ENCODE peak calls at places on chromosome 19, in eight cellular contexts. G is CD8-positive, alpha-beta memory T cell; E is Caco-2; M is CD8-positive, alpha-beta T cell; W is HepG2; K is fibroblast of the aortic adventitia; T is right cardiac atrium; N is A673. J is an unnamed sample.
A peak's percentile ranks its signal among the peaks of the same experiment; 100 is the strongest.

GRCh38 chr19:43354305-43354627 is 780 bp downstream of the CD177 start:
- DNase-seq in G (no peak), E (no peak), M (no peak), W (no peak), K (no peak), T (no peak), N (no peak), J (no peak)

GRCh38 chr19:28823338-28823961 is 389.5 kb downstream of the UQCRFS1 start:
- DNase-seq in G (no peak), E (no peak), M (no peak), W (no peak), K (no peak), T (no peak), N (no peak), J (no peak)

GRCh38 chr19:34259367-34259865 is 5.1 kb downstream of the GARRE1 start:
- DNase-seq in G (no peak), E (no peak), M (no peak), W (no peak), K (peak; percentile 37), T (no peak), N (no peak), J (no peak)

GRCh38 chr19:13781547-13781946 is 7.3 kb downstream of the C19orf53 start:
- DNase-seq in G (no peak), E (no peak), M (no peak), W (no peak), K (peak; percentile 91), T (peak; percentile 88), N (peak; percentile 88), J (peak; percentile 63)

GRCh38 chr19:17861542-17862402 is 2.1 kb downstream of the RPL18A start:
- DNase-seq in G (no peak), E (no peak), M (no peak), W (no peak), K (no peak), T (no peak), N (no peak), J (no peak)

GRCh38 chr19:33879818-33880575 is 83.3 kb downstream of the KCTD15 start:
- DNase-seq in G (no peak), E (no peak), M (no peak), W (no peak), K (no peak), T (peak; percentile 43), N (no peak), J (no peak)

GRCh38 chr19:10808937-10809655 is 26.9 kb downstream of the TMED1 start:
- DNase-seq in G (no peak), E (no peak), M (peak; percentile 20), W (no peak), K (peak; percentile 43), T (no peak), N (no peak), J (no peak)

GRCh38 chr19:17737690-17738153 is 13.6 kb upstream of the FCHO1 start:
- DNase-seq in G (no peak), E (no peak), M (no peak), W (no peak), K (peak; percentile 14), T (no peak), N (no peak), J (no peak)

GRCh38 chr19:55253842-55254624 is 4.8 kb downstream of the PPP6R1 start:
- DNase-seq in G (peak; percentile 55), E (no peak), M (peak; percentile 68), W (no peak), K (no peak), T (no peak), N (no peak), J (no peak)

GRCh38 chr19:23440791-23441190 is 45.5 kb upstream of the ZNF91 start:
- DNase-seq in G (no peak), E (no peak), M (no peak), W (no peak), K (no peak), T (no peak), N (no peak), J (no peak)

GRCh38 chr19:9671654-9672053 is 3.2 kb downstream of the ZNF562 start:
- DNase-seq in G (no peak), E (no peak), M (no peak), W (no peak), K (no peak), T (no peak), N (no peak), J (no peak)

GRCh38 chr19:495440-496332 is 600 bp upstream of the MADCAM1 start:
- DNase-seq in G (no peak), E (peak; percentile 76), M (peak; percentile 48), W (no peak), K (peak; percentile 26), T (no peak), N (peak; percentile 77), J (no peak)

GRCh38 chr19:18503971-18504885 is 17.6 kb downstream of the ELL start:
- DNase-seq in G (no peak), E (peak; percentile 80), M (no peak), W (peak; percentile 96), K (no peak), T (no peak), N (no peak), J (no peak)

GRCh38 chr19:12668937-12669271 is 2.3 kb downstream of the WDR83 start:
- DNase-seq in G (peak; percentile 77), E (peak; percentile 71), M (peak; percentile 69), W (peak; percentile 40), K (peak; percentile 55), T (peak; percentile 58), N (peak; percentile 50), J (no peak)

GRCh38 chr19:46404884-46405658 is 8.3 kb downstream of the CCDC8 start:
- DNase-seq in G (no peak), E (peak; percentile 67), M (no peak), W (peak; percentile 56), K (peak; percentile 47), T (no peak), N (peak; percentile 78), J (no peak)

GRCh38 chr19:12546903-12547302 is 4.4 kb downstream of the ZNF564 start:
- DNase-seq in G (no peak), E (no peak), M (no peak), W (no peak), K (no peak), T (no peak), N (no peak), J (no peak)

GRCh38 chr19:50931023-50931422 is 19.8 kb upstream of the KLK4 start:
- DNase-seq in G (no peak), E (no peak), M (no peak), W (no peak), K (no peak), T (no peak), N (no peak), J (no peak)
- H3K4me3 ChIP-seq in G (no peak overlapping the region), E (no peak overlapping the region), M (no peak overlapping the region), W (no peak overlapping the region), K (no peak overlapping the region), T (no peak overlapping the region), N (no peak overlapping the region), J (no peak overlapping the region)

DNA sequence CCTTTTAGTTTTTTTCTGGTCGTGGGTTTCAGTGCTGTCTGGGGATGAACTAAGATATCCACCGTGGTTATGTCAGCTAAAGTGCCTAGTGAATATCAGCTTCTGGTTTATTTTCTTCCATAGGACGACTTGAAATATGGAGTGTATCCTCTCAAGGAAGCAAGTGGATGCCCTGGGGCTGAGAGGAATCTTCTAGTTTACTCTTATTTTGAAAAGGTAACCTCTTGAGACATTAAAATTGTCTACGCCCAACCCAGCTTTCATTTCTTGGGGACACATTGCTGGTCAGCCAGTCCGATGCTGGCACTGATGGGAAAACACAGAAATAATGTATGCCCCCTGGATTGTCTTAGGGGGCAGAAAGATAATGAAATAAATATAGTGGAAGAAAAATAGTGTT is 1.6 kb downstream of the ZNF431 start:
- DNase-seq in G (no peak), E (no peak), M (no peak), W (no peak), K (no peak), T (no peak), N (no peak), J (no peak)
- H3K4me3 ChIP-seq in G (no peak overlapping the region), E (no peak overlapping the region), M (no peak overlapping the region), W (no peak overlapping the region), K (no peak overlapping the region), T (no peak overlapping the region), N (peak overlapping the region; percentile 79), J (no peak overlapping the region)

GRCh38 chr19:2854849-2855248 is 12.3 kb upstream of the ZNF556 start:
- DNase-seq in G (no peak), E (no peak), M (no peak), W (peak; percentile 46), K (no peak), T (no peak), N (no peak), J (no peak)

GRCh38 chr19:2850256-2850925 is 9.1 kb downstream of the ZNF555 start:
- DNase-seq in G (no peak), E (no peak), M (no peak), W (no peak), K (no peak), T (no peak), N (no peak), J (no peak)

GRCh38 chr19:2856457-2857055 is 10.6 kb upstream of the ZNF556 start:
- DNase-seq in G (no peak), E (no peak), M (no peak), W (no peak), K (no peak), T (no peak), N (no peak), J (no peak)

GRCh38 chr19:2853015-2853606 is 11.8 kb downstream of the ZNF555 start:
- DNase-seq in G (no peak), E (no peak), M (no peak), W (no peak), K (no peak), T (no peak), N (no peak), J (no peak)

DNA sequence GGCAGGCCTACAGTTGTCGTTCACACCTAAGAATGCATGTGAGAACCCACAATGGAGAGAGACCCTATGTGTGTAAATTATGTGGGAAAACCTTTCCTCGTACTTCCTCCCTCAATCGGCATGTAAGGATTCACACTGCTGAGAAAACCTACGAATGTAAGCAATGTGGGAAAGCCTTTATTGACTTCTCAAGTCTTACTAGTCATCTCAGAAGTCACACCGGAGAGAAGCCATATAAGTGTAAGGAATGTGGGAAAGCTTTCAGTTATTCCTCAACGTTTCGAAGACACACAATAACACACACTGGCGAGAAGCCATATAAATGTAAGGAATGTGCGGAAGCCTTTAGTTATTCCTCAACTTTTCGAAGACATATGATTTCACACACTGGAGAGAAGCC is 11.3 kb downstream of the ZNF555 start:
- DNase-seq in G (no peak), E (no peak), M (no peak), W (no peak), K (no peak), T (no peak), N (no peak), J (no peak)
- H3K4me3 ChIP-seq in G (no peak overlapping the region), E (no peak overlapping the region), M (no peak overlapping the region), W (no peak overlapping the region), K (no peak overlapping the region), T (no peak overlapping the region), N (no peak overlapping the region), J (no peak overlapping the region)

GRCh38 chr19:6373813-6374108 is 1.2 kb downstream of the ALKBH7 start:
- DNase-seq in G (no peak), E (no peak), M (no peak), W (no peak), K (no peak), T (no peak), N (no peak), J (no peak)
- H3K4me3 ChIP-seq in G (peak overlapping the region; percentile 51), E (peak overlapping the region; percentile 68), M (peak overlapping the region; percentile 86), W (peak overlapping the region; percentile 70), K (peak overlapping the region; percentile 70), T (peak overlapping the region; percentile 53), N (peak overlapping the region; percentile 34), J (peak overlapping the region; percentile 40)

J was measured in HFF-Myc.